ENCODE peak calls at places on chromosomes 3 and 15, in ten cellular contexts. Z is T-cell; F is activated T-cell treated with anti-CD3 and anti-CD28 coated beads, Interleukin-2, amount 50 U/mL, for 4 hours; O is HTR-8/SVneo; K is activated naive CD8-positive, alpha-beta T cell treated with anti-CD3 and anti-CD28 coated beads, Interleukin-2, amount 10 ng/mL, durations not matched to agents 7 days and 5 days; I is neural crest cell; Y is non-pigmented ciliary epithelial cell; R is heart left ventricle; E is NCI-H1417; L is stomach. B is an unnamed sample.

GRCh38 chr3:190281308-190282051 is 40.8 kb downstream of the CLDN1 start:
- DNase-seq in Z (no peak), F (no peak), O (no peak), K (no peak), I (no peak), Y (no peak), R (no peak), E (no peak), L (no peak), B (peak; percentile 22)

GRCh38 chr3:190585771-190586630 is 72.1 kb downstream of the IL1RAP start:
- DNase-seq in Z (no peak), F (peak; percentile 26), O (peak; percentile 84), K (no peak), I (no peak), Y (peak; percentile 89), R (no peak), E (no peak), L (no peak), B (peak; percentile 81)

GRCh38 chr3:150317469-150317868 is 90.6 kb upstream of the TSC22D2 start:
- DNase-seq in Z (no peak), F (no peak), O (no peak), K (no peak), I (no peak), Y (no peak), R (no peak), E (no peak), L (no peak), B (no peak)

GRCh38 chr15:56469484-56469883 is 4.5 kb upstream of the MNS1 start:
- DNase-seq in Z (no peak), F (no peak), O (no peak), K (no peak), I (no peak), Y (no peak), R (no peak), E (peak; percentile 11), L (no peak), B (no peak)

GRCh38 chr15:80494311-80494710 is 90.1 kb downstream of the ARNT2 start:
- DNase-seq in Z (no peak), F (no peak), O (peak; percentile 71), K (no peak), I (no peak), Y (no peak), R (no peak), E (no peak), L (no peak), B (peak; percentile 75)

GRCh38 chr15:28020644-28021043 is 78.5 kb downstream of the OCA2 start:
- DNase-seq in Z (no peak), F (no peak), O (no peak), K (no peak), I (no peak), Y (no peak), R (no peak), E (no peak), L (no peak), B (no peak)

GRCh38 chr3:78116874-78117273 is 1077.0 kb downstream of the ROBO2 start:
- DNase-seq in Z (no peak), F (no peak), O (no peak), K (no peak), I (no peak), Y (peak; percentile 51), R (peak; percentile 29), E (no peak), L (no peak), B (no peak)

GRCh38 chr15:56805466-56806146 is 72.3 kb upstream of the ZNF280D start:
- DNase-seq in Z (no peak), F (no peak), O (peak; percentile 55), K (no peak), I (no peak), Y (peak; percentile 82), R (no peak), E (no peak), L (no peak), B (peak; percentile 91)

GRCh38 chr3:57080171-57080570 is 19.7 kb downstream of the SPATA12 start:
- DNase-seq in Z (no peak), F (no peak), O (no peak), K (no peak), I (no peak), Y (no peak), R (no peak), E (peak; percentile 13), L (no peak), B (no peak)

GRCh38 chr3:73480187-73480672 is 144.5 kb downstream of the PDZRN3 start:
- DNase-seq in Z (no peak), F (no peak), O (no peak), K (no peak), I (no peak), Y (no peak), R (no peak), E (no peak), L (no peak), B (peak; percentile 71)

GRCh38 chr3:16770021-16770420 is 114.7 kb upstream of the PLCL2 start:
- DNase-seq in Z (no peak), F (no peak), O (no peak), K (no peak), I (no peak), Y (peak; percentile 3), R (peak; percentile 46), E (no peak), L (no peak), B (no peak)

GRCh38 chr15:60933914-60934885 is 294.9 kb downstream of the RORA start:
- DNase-seq in Z (no peak), F (no peak), O (no peak), K (no peak), I (no peak), Y (no peak), R (no peak), E (peak; percentile 93), L (no peak), B (no peak)

B was measured in fibroblast of the aortic adventitia.